ENCODE peak calls at places on chromosomes 1 and 21, in four cellular contexts. One of them, this sample, is unnamed.
A peak's percentile ranks its signal among the peaks of the same experiment; 100 is the strongest.

GRCh38 chr1:199301472-199301871 is 662.6 kb downstream of the PTPRC start:
- DNase-seq in activated CD4-positive, alpha-beta T cell treated with anti-CD3 and anti-CD28 coated beads for 36 hours: no peak
- DNase-seq in stimulated activated CD4-positive, alpha-beta T cell treated with anti-CD3 and anti-CD28 coated beads, Interleukin-4, amount 100 ng/mL, for 24 hours: no peak
- DNase-seq in A172: no peak
- DNase-seq in this sample: no peak

GRCh38 chr21:40567511-40567910 is 279.4 kb downstream of the DSCAM start:
- DNase-seq in A172: no peak
- DNase-seq in activated CD4-positive, alpha-beta T cell treated with anti-CD3 and anti-CD28 coated beads for 36 hours: no peak
- DNase-seq in stimulated activated CD4-positive, alpha-beta T cell treated with anti-CD3 and anti-CD28 coated beads, Interleukin-4, amount 100 ng/mL, for 24 hours: no peak
- DNase-seq in this sample: no peak

GRCh38 chr1:178371236-178371635 is 125.5 kb downstream of the CLEC20A start:
- DNase-seq in activated CD4-positive, alpha-beta T cell treated with anti-CD3 and anti-CD28 coated beads for 36 hours: no peak
- DNase-seq in A172: peak; percentile 17
- DNase-seq in stimulated activated CD4-positive, alpha-beta T cell treated with anti-CD3 and anti-CD28 coated beads, Interleukin-4, amount 100 ng/mL, for 24 hours: no peak
- DNase-seq in this sample: no peak

GRCh38 chr1:192878249-192878648 is 69.4 kb downstream of the RGS2 start:
- DNase-seq in A172: no peak
- DNase-seq in activated CD4-positive, alpha-beta T cell treated with anti-CD3 and anti-CD28 coated beads for 36 hours: no peak
- DNase-seq in stimulated activated CD4-positive, alpha-beta T cell treated with anti-CD3 and anti-CD28 coated beads, Interleukin-4, amount 100 ng/mL, for 24 hours: no peak
- DNase-seq in this sample: no peak

GRCh38 chr1:3464649-3465025 is 10.2 kb downstream of the ARHGEF16 start:
- DNase-seq in A172: no peak
- DNase-seq in stimulated activated CD4-positive, alpha-beta T cell treated with anti-CD3 and anti-CD28 coated beads, Interleukin-4, amount 100 ng/mL, for 24 hours: no peak
- DNase-seq in activated CD4-positive, alpha-beta T cell treated with anti-CD3 and anti-CD28 coated beads for 36 hours: peak; percentile 2
- DNase-seq in this sample: no peak

GRCh38 chr21:25350056-25350455 is 257.2 kb downstream of the MRPL39 start:
- DNase-seq in activated CD4-positive, alpha-beta T cell treated with anti-CD3 and anti-CD28 coated beads for 36 hours: peak; percentile 75
- DNase-seq in stimulated activated CD4-positive, alpha-beta T cell treated with anti-CD3 and anti-CD28 coated beads, Interleukin-4, amount 100 ng/mL, for 24 hours: peak; percentile 35
- DNase-seq in A172: peak; percentile 55
- DNase-seq in this sample: peak; percentile 77

GRCh38 chr1:246659594-246660140 is 64.5 kb upstream of the SCCPDH start:
- DNase-seq in activated CD4-positive, alpha-beta T cell treated with anti-CD3 and anti-CD28 coated beads for 36 hours: no peak
- DNase-seq in A172: no peak
- DNase-seq in stimulated activated CD4-positive, alpha-beta T cell treated with anti-CD3 and anti-CD28 coated beads, Interleukin-4, amount 100 ng/mL, for 24 hours: no peak
- DNase-seq in this sample: no peak

GRCh38 chr21:45494851-45495680 is 47.2 kb downstream of the SLC19A1 start:
- DNase-seq in activated CD4-positive, alpha-beta T cell treated with anti-CD3 and anti-CD28 coated beads for 36 hours: no peak
- DNase-seq in A172: no peak
- DNase-seq in stimulated activated CD4-positive, alpha-beta T cell treated with anti-CD3 and anti-CD28 coated beads, Interleukin-4, amount 100 ng/mL, for 24 hours: no peak
- DNase-seq in this sample: no peak

GRCh38 chr1:230730979-230731378 is 16.2 kb upstream of the CAPN9 start:
- DNase-seq in stimulated activated CD4-positive, alpha-beta T cell treated with anti-CD3 and anti-CD28 coated beads, Interleukin-4, amount 100 ng/mL, for 24 hours: no peak
- DNase-seq in activated CD4-positive, alpha-beta T cell treated with anti-CD3 and anti-CD28 coated beads for 36 hours: no peak
- DNase-seq in A172: no peak
- DNase-seq in this sample: no peak

GRCh38 chr1:24391882-24392603 is 21.5 kb downstream of the STPG1 start:
- DNase-seq in stimulated activated CD4-positive, alpha-beta T cell treated with anti-CD3 and anti-CD28 coated beads, Interleukin-4, amount 100 ng/mL, for 24 hours: peak; percentile 68
- DNase-seq in A172: peak; percentile 46
- DNase-seq in activated CD4-positive, alpha-beta T cell treated with anti-CD3 and anti-CD28 coated beads for 36 hours: peak; percentile 86
- DNase-seq in this sample: peak; percentile 75

GRCh38 chr1:225813250-225813964 is 3.5 kb downstream of the EPHX1 start:
- DNase-seq in activated CD4-positive, alpha-beta T cell treated with anti-CD3 and anti-CD28 coated beads for 36 hours: no peak
- DNase-seq in stimulated activated CD4-positive, alpha-beta T cell treated with anti-CD3 and anti-CD28 coated beads, Interleukin-4, amount 100 ng/mL, for 24 hours: no peak
- DNase-seq in A172: no peak
- DNase-seq in this sample: peak; percentile 30

GRCh38 chr1:25095635-25096200 is 136.6 kb downstream of the SYF2 start:
- DNase-seq in stimulated activated CD4-positive, alpha-beta T cell treated with anti-CD3 and anti-CD28 coated beads, Interleukin-4, amount 100 ng/mL, for 24 hours: no peak
- DNase-seq in activated CD4-positive, alpha-beta T cell treated with anti-CD3 and anti-CD28 coated beads for 36 hours: no peak
- DNase-seq in A172: no peak
- DNase-seq in this sample: peak; percentile 42

GRCh38 chr21:30436986-30437385 is 3.1 kb upstream of the KRTAP15-1 start:
- DNase-seq in A172: no peak
- DNase-seq in activated CD4-positive, alpha-beta T cell treated with anti-CD3 and anti-CD28 coated beads for 36 hours: no peak
- DNase-seq in stimulated activated CD4-positive, alpha-beta T cell treated with anti-CD3 and anti-CD28 coated beads, Interleukin-4, amount 100 ng/mL, for 24 hours: no peak
- DNase-seq in this sample: no peak

This sample was measured in activated CD8-positive, alpha-beta T cell treated with anti-CD3 and anti-CD28 coated beads for 36 hours.